ENCODE peak calls at places on chromosomes 16 and 17, in five cellular contexts. One of them, this sample, is unnamed.

GRCh38 chr17:40978752-40979151 is 5.4 kb downstream of the KRT40 start:
- DNase-seq in AG09319: no peak
- DNase-seq in LoVo: no peak
- DNase-seq in GM19239: no peak
- DNase-seq in GM03348: no peak
- DNase-seq in this sample: no peak

GRCh38 chr16:19240494-19240893 is 45.0 kb upstream of the CLEC19A start:
- DNase-seq in AG09319: no peak
- DNase-seq in GM03348: no peak
- DNase-seq in LoVo: no peak
- DNase-seq in GM19239: no peak
- DNase-seq in this sample: no peak

GRCh38 chr17:30476726-30477082 is 504 bp upstream of the GOSR1 start:
- DNase-seq in LoVo: no peak
- DNase-seq in GM19239: no peak
- DNase-seq in AG09319: no peak
- DNase-seq in GM03348: peak
- DNase-seq in this sample: no peak

GRCh38 chr17:7191571-7192270 is 12.6 kb upstream of the ASGR1 start:
- DNase-seq in GM03348: peak
- DNase-seq in AG09319: no peak
- DNase-seq in LoVo: no peak
- DNase-seq in GM19239: peak
- DNase-seq in this sample: peak

GRCh38 chr16:1918312-1918889 is at the start of gene HS3ST6:
- DNase-seq in GM19239: no peak
- DNase-seq in AG09319: no peak
- DNase-seq in LoVo: no peak
- DNase-seq in GM03348: no peak
- DNase-seq in this sample: no peak

GRCh38 chr17:64504769-64505319 is 1.2 kb downstream of the DDX5 start:
- DNase-seq in GM03348: no peak
- DNase-seq in LoVo: no peak
- DNase-seq in GM19239: no peak
- DNase-seq in AG09319: no peak
- DNase-seq in this sample: no peak

GRCh38 chr17:74453665-74454196 is 12.7 kb upstream of the CD300A start:
- DNase-seq in AG09319: peak
- DNase-seq in GM19239: peak
- DNase-seq in GM03348: peak
- DNase-seq in LoVo: peak
- DNase-seq in this sample: peak

GRCh38 chr16:54171855-54172537 is 114.6 kb downstream of the IRX3 start:
- DNase-seq in LoVo: no peak
- DNase-seq in GM19239: no peak
- DNase-seq in GM03348: peak
- DNase-seq in AG09319: peak
- DNase-seq in this sample: no peak

GRCh38 chr17:17361543-17362511 is 58.7 kb downstream of the NT5M start:
- DNase-seq in LoVo: no peak
- DNase-seq in GM03348: no peak
- DNase-seq in AG09319: no peak
- DNase-seq in GM19239: no peak
- DNase-seq in this sample: peak

GRCh38 chr17:78231991-78232759 is 744 bp downstream of the TMEM235 start:
- DNase-seq in AG09319: no peak
- DNase-seq in LoVo: no peak
- DNase-seq in GM19239: no peak
- DNase-seq in GM03348: peak
- DNase-seq in this sample: no peak

GRCh38 chr16:14029658-14030057 is 41.5 kb upstream of the MRTFB start:
- DNase-seq in GM03348: no peak
- DNase-seq in GM19239: no peak
- DNase-seq in LoVo: no peak
- DNase-seq in AG09319: no peak
- DNase-seq in this sample: no peak

GRCh38 chr17:9924735-9925191 is 19.7 kb upstream of the RCVRN start:
- DNase-seq in AG09319: peak
- DNase-seq in GM03348: peak
- DNase-seq in GM19239: peak
- DNase-seq in LoVo: peak
- DNase-seq in this sample: peak

GRCh38 chr16:4909825-4910224 is 27.1 kb downstream of the PPL start:
- DNase-seq in GM19239: no peak
- DNase-seq in GM03348: no peak
- DNase-seq in LoVo: no peak
- DNase-seq in AG09319: no peak
- DNase-seq in this sample: no peak

GRCh38 chr16:23410176-23410575 is 42.8 kb downstream of the COG7 start:
- DNase-seq in GM03348: no peak
- DNase-seq in GM19239: no peak
- DNase-seq in LoVo: no peak
- DNase-seq in AG09319: no peak
- DNase-seq in this sample: peak

GRCh38 chr16:85238233-85238647 is 126.0 kb upstream of the CIBAR2 start:
- DNase-seq in GM03348: peak
- DNase-seq in GM19239: no peak
- DNase-seq in AG09319: peak
- DNase-seq in LoVo: no peak
- DNase-seq in this sample: peak

GRCh38 chr17:75152971-75153853 is 1.1 kb downstream of the JPT1 start:
- DNase-seq in LoVo: peak
- DNase-seq in GM03348: peak
- DNase-seq in GM19239: no peak
- DNase-seq in AG09319: no peak
- DNase-seq in this sample: peak

GRCh38 chr17:33292981-33293867 is at the start of gene ASIC2:
- DNase-seq in GM19239: no peak
- DNase-seq in AG09319: no peak
- DNase-seq in GM03348: peak
- DNase-seq in LoVo: no peak
- DNase-seq in this sample: no peak

GRCh38 chr16:89114159-89114981 is 20.7 kb downstream of the ACSF3 start:
- DNase-seq in AG09319: no peak
- DNase-seq in GM03348: no peak
- DNase-seq in LoVo: no peak
- DNase-seq in GM19239: no peak
- DNase-seq in this sample: peak

GRCh38 chr17:12035713-12036112 is 15.0 kb downstream of the MAP2K4 start:
- DNase-seq in GM03348: no peak
- DNase-seq in GM19239: no peak
- DNase-seq in AG09319: no peak
- DNase-seq in LoVo: no peak
- DNase-seq in this sample: no peak

GRCh38 chr16:57711-58110 is 4.1 kb downstream of the SNRNP25 start:
- DNase-seq in AG09319: no peak
- DNase-seq in GM03348: no peak
- DNase-seq in GM19239: no peak
- DNase-seq in LoVo: no peak
- DNase-seq in this sample: no peak

GRCh38 chr16:11010576-11011221 is 66.3 kb downstream of the CLEC16A start:
- DNase-seq in LoVo: no peak
- DNase-seq in GM19239: no peak
- DNase-seq in AG09319: no peak
- DNase-seq in GM03348: no peak
- DNase-seq in this sample: no peak

GRCh38 chr17:31321971-31322370 is 549 bp upstream of the EVI2A start:
- DNase-seq in LoVo: no peak
- DNase-seq in GM19239: no peak
- DNase-seq in GM03348: no peak
- DNase-seq in AG09319: no peak
- DNase-seq in this sample: no peak

GRCh38 chr17:63439682-63440081 is 6.4 kb downstream of the CYB561 start:
- DNase-seq in GM03348: peak
- DNase-seq in LoVo: no peak
- DNase-seq in GM19239: no peak
- DNase-seq in AG09319: no peak
- DNase-seq in this sample: peak

GRCh38 chr17:81465912-81466311 is 46.7 kb downstream of the ACTG1 start:
- DNase-seq in LoVo: no peak
- DNase-seq in GM03348: no peak
- DNase-seq in GM19239: no peak
- DNase-seq in AG09319: no peak
- DNase-seq in this sample: no peak

GRCh38 chr16:81018496-81018895 is 11.5 kb downstream of the CENPN start:
- DNase-seq in AG09319: no peak
- DNase-seq in LoVo: no peak
- DNase-seq in GM03348: no peak
- DNase-seq in GM19239: no peak
- DNase-seq in this sample: no peak

GRCh38 chr16:53495325-53495724 is 7.7 kb downstream of the AKTIP start:
- DNase-seq in LoVo: no peak
- DNase-seq in AG09319: no peak
- DNase-seq in GM03348: no peak
- DNase-seq in GM19239: no peak
- DNase-seq in this sample: no peak

GRCh38 chr17:51793686-51794085 is 364.8 kb downstream of the CA10 start:
- DNase-seq in LoVo: no peak
- DNase-seq in AG09319: no peak
- DNase-seq in GM03348: no peak
- DNase-seq in GM19239: no peak
- DNase-seq in this sample: no peak

GRCh38 chr17:19248923-19249574 is 11.9 kb downstream of the EPN2 start:
- DNase-seq in AG09319: peak
- DNase-seq in LoVo: no peak
- DNase-seq in GM03348: peak
- DNase-seq in GM19239: no peak
- DNase-seq in this sample: peak

GRCh38 chr16:1194665-1195392 is 30.2 kb downstream of the TPSG1 start:
- DNase-seq in LoVo: no peak
- DNase-seq in GM19239: no peak
- DNase-seq in GM03348: peak
- DNase-seq in AG09319: no peak
- DNase-seq in this sample: no peak

GRCh38 chr17:80649672-80650338 is 105.2 kb downstream of the RPTOR start:
- DNase-seq in AG09319: peak
- DNase-seq in LoVo: no peak
- DNase-seq in GM19239: no peak
- DNase-seq in GM03348: peak
- DNase-seq in this sample: peak

GRCh38 chr16:68086860-68087268 is 1.7 kb downstream of the NFATC3 start:
- DNase-seq in GM03348: no peak
- DNase-seq in AG09319: no peak
- DNase-seq in GM19239: no peak
- DNase-seq in LoVo: peak
- DNase-seq in this sample: no peak

This sample was measured in AG08395.